ENCODE peak calls at places on chromosome 18, in six cellular contexts. O is NCI-H748 treated with DMSO at 0.1 percent for 48 hours; J is CD8-positive, alpha-beta memory T cell; T is sciatic nerve; C is A549; A is GM03348. X is an unnamed sample.

GRCh38 chr18:62634471-62634870 is 80.9 kb upstream of the PHLPP1 start:
- DNase-seq in A (peak), O (no peak), C (no peak), J (no peak), T (no peak), X (no peak)

GRCh38 chr18:2913398-2914005 is 66.7 kb downstream of the EMILIN2 start:
- DNase-seq in O (no peak), J (no peak), C (no peak), T (no peak), A (no peak), X (no peak)

GRCh38 chr18:46596119-46596518 is 60.9 kb downstream of the LOXHD1 start:
- DNase-seq in A (no peak), J (no peak), O (no peak), C (no peak), T (no peak), X (no peak)

GRCh38 chr18:59446012-59446411 is 86.9 kb upstream of the LMAN1 start:
- DNase-seq in J (no peak), C (no peak), A (peak), T (no peak), O (no peak), X (no peak)

GRCh38 chr18:31274915-31275314 is 43.0 kb upstream of the DSG1 start:
- DNase-seq in A (no peak), O (peak), J (no peak), C (peak), T (peak), X (peak)

GRCh38 chr18:61651145-61651879 is 241.5 kb downstream of the RNF152 start:
- DNase-seq in O (no peak), J (no peak), A (no peak), C (no peak), T (no peak), X (no peak)

GRCh38 chr18:76405761-76406356 is 89.2 kb downstream of the ZNF516 start:
- DNase-seq in T (no peak), O (peak), J (no peak), C (peak), A (peak), X (peak)

GRCh38 chr18:4961121-4961909 is 235.7 kb downstream of the AKAIN1 start:
- DNase-seq in T (no peak), C (no peak), A (no peak), O (no peak), J (no peak), X (no peak)

GRCh38 chr18:76364282-76365259 is 130.5 kb downstream of the ZNF516 start:
- DNase-seq in T (no peak), C (no peak), A (no peak), O (no peak), J (no peak), X (no peak)

GRCh38 chr18:68298340-68298739 is 416.6 kb downstream of the TMX3 start:
- DNase-seq in A (no peak), C (no peak), T (no peak), J (no peak), O (no peak), X (no peak)

GRCh38 chr18:35122586-35123224 is 81.5 kb downstream of the MAPRE2 start:
- DNase-seq in J (no peak), C (no peak), T (no peak), A (no peak), O (no peak), X (no peak)

GRCh38 chr18:7363338-7363737 is 132.4 kb downstream of the LRRC30 start:
- DNase-seq in O (no peak), A (no peak), T (no peak), J (no peak), C (no peak), X (no peak)

GRCh38 chr18:24232814-24233213 is 94.0 kb downstream of the CABYR start:
- DNase-seq in A (no peak), J (no peak), O (no peak), C (no peak), T (no peak), X (no peak)

GRCh38 chr18:72541871-72542690 is 2.1 kb downstream of the CBLN2 start:
- DNase-seq in J (no peak), A (peak), T (no peak), C (no peak), O (peak), X (no peak)

GRCh38 chr18:11850821-11851155 is 425 bp upstream of the CHMP1B start:
- DNase-seq in A (no peak), T (no peak), J (no peak), O (peak), C (no peak), X (no peak)

GRCh38 chr18:966095-967036 is 61.7 kb downstream of the ADCYAP1 start:
- DNase-seq in C (no peak), J (no peak), T (no peak), A (no peak), O (no peak), X (no peak)

GRCh38 chr18:74299162-74299561 is 7.4 kb upstream of the CYB5A start:
- DNase-seq in A (no peak), C (no peak), O (no peak), T (no peak), J (no peak), X (no peak)

GRCh38 chr18:55523001-55523400 is 65.0 kb downstream of the TCF4 start:
- DNase-seq in T (no peak), A (no peak), J (no peak), C (no peak), O (no peak), X (peak)

GRCh38 chr18:24633121-24633520 is 172.7 kb downstream of the HRH4 start:
- DNase-seq in O (no peak), T (no peak), J (no peak), A (no peak), C (no peak), X (no peak)

GRCh38 chr18:77052656-77053309 is 79.8 kb downstream of the MBP start:
- DNase-seq in C (no peak), O (no peak), J (no peak), A (no peak), T (peak), X (no peak)

GRCh38 chr18:10033038-10033437 is 119.2 kb downstream of the VAPA start:
- DNase-seq in T (no peak), J (no peak), O (no peak), A (no peak), C (no peak), X (peak)

GRCh38 chr18:3721771-3722661 is 272.0 kb downstream of the TGIF1 start:
- DNase-seq in O (no peak), A (no peak), T (no peak), C (no peak), J (no peak), X (no peak)

GRCh38 chr18:13254971-13255927 is 36.7 kb downstream of the LDLRAD4 start:
- DNase-seq in T (peak), C (no peak), A (no peak), J (no peak), O (no peak), X (no peak)

GRCh38 chr18:77197073-77197472 is 52.6 kb upstream of the GALR1 start:
- DNase-seq in T (no peak), O (no peak), A (no peak), C (no peak), J (no peak), X (no peak)

GRCh38 chr18:58041633-58042032 is 2.4 kb upstream of the NEDD4L start:
- DNase-seq in O (peak), J (no peak), T (no peak), A (no peak), C (no peak), X (no peak)

GRCh38 chr18:75915941-75916640 is 488.6 kb upstream of the SMIM21 start:
- DNase-seq in O (peak), C (no peak), J (no peak), T (peak), A (peak), X (no peak)

GRCh38 chr18:72830109-72830508 is 37.7 kb downstream of the NETO1 start:
- DNase-seq in C (no peak), T (no peak), O (no peak), J (no peak), A (no peak), X (no peak)

GRCh38 chr18:31487251-31488015 is 10.5 kb upstream of the DSG2 start:
- DNase-seq in A (peak), J (no peak), O (no peak), T (no peak), C (peak), X (no peak)

GRCh38 chr18:58586886-58587285 is 42.0 kb downstream of the ALPK2 start:
- DNase-seq in J (no peak), T (no peak), A (no peak), C (no peak), O (no peak), X (no peak)

GRCh38 chr18:9743200-9744016 is 35.3 kb downstream of the RAB31 start:
- DNase-seq in C (peak), A (peak), J (no peak), O (no peak), T (no peak), X (peak)

GRCh38 chr18:48084858-48085257 is 154.4 kb upstream of the SMAD2 start:
- DNase-seq in T (no peak), O (no peak), C (no peak), A (no peak), J (no peak), X (no peak)

GRCh38 chr18:23982154-23983071 is 32.1 kb upstream of the TTC39C start:
- DNase-seq in A (peak), J (no peak), O (no peak), T (no peak), C (peak), X (peak)

GRCh38 chr18:28716321-28716720 is 539.4 kb upstream of the CDH2 start:
- DNase-seq in C (no peak), O (no peak), T (no peak), A (no peak), J (no peak), X (no peak)

GRCh38 chr18:50045126-50045525 is 149.8 kb downstream of the MYO5B start:
- DNase-seq in C (no peak), J (no peak), O (no peak), A (no peak), T (no peak), X (no peak)

GRCh38 chr18:34600118-34600517 is 110.0 kb upstream of the DTNA start:
- DNase-seq in T (no peak), O (no peak), A (peak), J (no peak), C (no peak), X (peak)

GRCh38 chr18:67695684-67696083 is 179.2 kb upstream of the DSEL start:
- DNase-seq in O (no peak), C (no peak), J (no peak), T (no peak), A (no peak), X (no peak)

GRCh38 chr18:55419939-55420664 is 167.9 kb downstream of the TCF4 start:
- DNase-seq in J (no peak), O (peak), A (no peak), T (no peak), C (no peak), X (peak)

X was measured in endothelial cell of umbilical vein.